ENCODE peak calls at places on chromosomes 12 and 14, in eight cellular contexts. P, J, Y, E, L, A, V and C are unnamed samples.

GRCh38 chr14:35385042-35385839 is 19.3 kb downstream of the NFKBIA start:
- DNase-seq in P (peak; percentile 71), J (no peak), Y (peak; percentile 57), E (no peak), L (peak; percentile 63), A (no peak), V (peak; percentile 90), C (peak; percentile 93)

GRCh38 chr14:94532462-94532861 is 23.2 kb upstream of the SERPINA12 start:
- DNase-seq in P (no peak), J (no peak), Y (no peak), E (no peak), L (no peak), A (peak; percentile 2), V (no peak), C (peak; percentile 36)

GRCh38 chr12:43551971-43552559 is at the start of gene ADAMTS20:
- DNase-seq in P (peak; percentile 98), J (no peak), Y (no peak), E (peak; percentile 95), L (no peak), A (no peak), V (no peak), C (peak; percentile 59)

GRCh38 chr12:75270157-75270556 is 60.0 kb downstream of the CAPS2 start:
- DNase-seq in P (no peak), J (no peak), Y (no peak), E (no peak), L (no peak), A (no peak), V (no peak), C (no peak)

GRCh38 chr12:114949081-114949480 is 265.1 kb upstream of the TBX3 start:
- DNase-seq in P (peak; percentile 27), J (no peak), Y (no peak), E (no peak), L (no peak), A (no peak), V (no peak), C (no peak)

GRCh38 chr12:99455350-99456037 is 192.1 kb upstream of the GARIN6 start:
- DNase-seq in P (peak; percentile 82), J (no peak), Y (no peak), E (peak; percentile 14), L (no peak), A (no peak), V (no peak), C (peak; percentile 52)

GRCh38 chr12:112183141-112183581 is 57.8 kb downstream of the TRAFD1 start:
- DNase-seq in P (no peak), J (no peak), Y (no peak), E (no peak), L (no peak), A (no peak), V (no peak), C (no peak)

GRCh38 chr14:58969951-58970751 is 218.3 kb upstream of the DAAM1 start:
- DNase-seq in P (peak; percentile 79), J (no peak), Y (no peak), E (peak; percentile 64), L (no peak), A (no peak), V (no peak), C (no peak)

GRCh38 chr14:77885363-77885762 is 85.5 kb downstream of the ADCK1 start:
- DNase-seq in P (no peak), J (no peak), Y (no peak), E (no peak), L (no peak), A (no peak), V (no peak), C (no peak)

GRCh38 chr12:94769040-94769420 is 118.7 kb upstream of the TMCC3 start:
- DNase-seq in P (no peak), J (no peak), Y (no peak), E (no peak), L (no peak), A (peak; percentile 29), V (no peak), C (no peak)

GRCh38 chr14:100669011-100669412 is 57.7 kb upstream of the DLK1 start:
- DNase-seq in P (peak; percentile 48), J (no peak), Y (no peak), E (no peak), L (no peak), A (no peak), V (no peak), C (no peak)

GRCh38 chr14:51547260-51547659 is 104.5 kb upstream of the FRMD6 start:
- DNase-seq in P (no peak), J (no peak), Y (no peak), E (no peak), L (no peak), A (no peak), V (peak; percentile 57), C (no peak)

GRCh38 chr12:12488823-12489528 is 73.7 kb downstream of the DUSP16 start:
- DNase-seq in P (no peak), J (no peak), Y (no peak), E (no peak), L (no peak), A (peak; percentile 38), V (no peak), C (no peak)

GRCh38 chr12:18861287-18861858 is 123.5 kb downstream of the CAPZA3 start:
- DNase-seq in P (no peak), J (no peak), Y (no peak), E (no peak), L (no peak), A (peak; percentile 6), V (no peak), C (peak; percentile 62)

GRCh38 chr12:46874642-46875041 is 48.8 kb upstream of the SLC38A4 start:
- DNase-seq in P (no peak), J (no peak), Y (no peak), E (no peak), L (no peak), A (no peak), V (no peak), C (no peak)

GRCh38 chr12:45232771-45233372 is 17.0 kb downstream of the ANO6 start:
- DNase-seq in P (peak; percentile 75), J (no peak), Y (peak; percentile 61), E (peak; percentile 83), L (peak; percentile 27), A (no peak), V (peak; percentile 54), C (peak; percentile 69)

GRCh38 chr14:44795725-44796124 is 166.0 kb downstream of the KLHL28 start:
- DNase-seq in P (no peak), J (no peak), Y (no peak), E (peak; percentile 15), L (no peak), A (no peak), V (no peak), C (no peak)

GRCh38 chr12:58066296-58066695 is 124.9 kb downstream of the ATP23 start:
- DNase-seq in P (no peak), J (no peak), Y (no peak), E (no peak), L (no peak), A (no peak), V (no peak), C (no peak)

DNA sequence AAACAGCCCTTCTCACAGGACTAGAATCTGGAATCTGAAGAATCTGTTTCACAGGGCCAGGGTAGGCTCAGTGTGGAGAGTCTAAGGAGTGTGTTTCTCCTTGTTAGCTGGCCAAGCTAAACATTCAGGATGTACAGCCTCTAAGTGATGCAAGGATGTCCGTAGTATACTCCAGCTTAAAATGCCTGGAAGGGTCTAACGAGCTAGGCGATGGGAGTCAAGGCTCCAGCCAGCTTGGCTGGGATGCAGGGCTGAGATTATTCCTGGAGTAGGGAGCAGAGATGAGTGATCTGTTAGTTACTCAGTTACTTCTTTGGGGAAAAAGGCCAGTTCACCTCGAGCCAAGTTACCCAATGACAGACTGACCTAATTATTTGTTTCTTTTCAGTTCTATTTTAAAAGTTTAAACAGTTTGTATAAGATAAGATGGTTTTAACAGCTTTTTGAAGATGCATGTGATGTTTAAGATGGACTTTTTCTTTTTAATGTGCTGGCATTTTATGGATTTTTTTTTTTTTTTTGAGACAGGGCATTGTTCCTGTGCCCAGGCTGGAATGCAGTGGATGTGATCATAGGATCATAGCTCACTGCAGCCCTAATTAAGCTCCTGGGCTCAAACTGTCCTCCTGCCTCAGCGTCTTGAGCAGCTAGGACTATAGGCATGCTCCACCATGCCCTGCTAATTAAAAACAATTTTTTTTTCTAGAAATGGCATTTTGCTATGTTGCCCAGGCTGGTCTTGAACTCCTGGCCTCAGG is 41.1 kb downstream of the SYNE2 start:
- DNase-seq in P (no peak), J (no peak), Y (peak; percentile 46), E (peak; percentile 52), L (peak; percentile 29), A (no peak), V (peak; percentile 77), C (no peak)
- H3K4me1 ChIP-seq in P (no peaks in the 10 kb centered on the region), J (peaks cover 65% of the 10 kb centered on the region), Y (peaks cover 20% of the 10 kb centered on the region), E (peaks cover 28% of the 10 kb centered on the region), L (peaks cover 78% of the 10 kb centered on the region), A (peaks cover 7% of the 10 kb centered on the region), V (no peaks in the 10 kb centered on the region), C (peaks cover 24% of the 10 kb centered on the region)

GRCh38 chr12:54015210-54015931 is 6.6 kb downstream of the HOXC8 start:
- DNase-seq in P (no peak), J (no peak), Y (no peak), E (no peak), L (no peak), A (no peak), V (no peak), C (no peak)
- H3K27me3 ChIP-seq in P (peaks cover 100% of the 10 kb centered on the region), J (peaks cover 25% of the 10 kb centered on the region), Y (peaks cover 11% of the 10 kb centered on the region), E (peaks cover 100% of the 10 kb centered on the region), L (peaks cover 98% of the 10 kb centered on the region), A (peaks cover 55% of the 10 kb centered on the region), V (no peaks in the 10 kb centered on the region), C (no peaks in the 10 kb centered on the region)

DNA sequence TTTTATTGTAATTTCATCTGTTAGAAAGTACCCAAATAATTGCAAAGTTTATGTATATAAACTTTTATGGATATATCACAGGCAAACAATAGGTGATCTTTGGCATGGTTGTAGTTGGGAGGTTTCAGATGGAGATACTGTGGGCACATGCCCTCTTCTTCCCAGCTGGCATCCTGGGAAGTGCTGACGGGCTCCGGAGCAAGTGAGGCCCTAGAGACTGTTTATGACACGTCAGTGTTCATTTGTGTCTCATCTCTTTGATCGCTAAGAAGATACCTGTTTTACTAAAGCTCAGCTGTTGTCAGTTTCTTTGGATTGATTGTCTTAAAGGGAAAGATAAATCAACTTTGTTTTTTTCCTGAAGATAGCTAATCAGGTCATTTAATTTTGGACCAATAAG is 287.6 kb downstream of the FBXL14 start:
- DNase-seq in P (no peak), J (no peak), Y (no peak), E (no peak), L (no peak), A (no peak), V (no peak), C (no peak)
- H3K4me1 ChIP-seq in P (peaks cover 4% of the 10 kb centered on the region), J (no peaks in the 10 kb centered on the region), Y (peaks cover 2% of the 10 kb centered on the region), E (no peaks in the 10 kb centered on the region), L (peaks cover 38% of the 10 kb centered on the region), A (no peaks in the 10 kb centered on the region), V (peaks cover 5% of the 10 kb centered on the region), C (peaks cover 6% of the 10 kb centered on the region)

DNA sequence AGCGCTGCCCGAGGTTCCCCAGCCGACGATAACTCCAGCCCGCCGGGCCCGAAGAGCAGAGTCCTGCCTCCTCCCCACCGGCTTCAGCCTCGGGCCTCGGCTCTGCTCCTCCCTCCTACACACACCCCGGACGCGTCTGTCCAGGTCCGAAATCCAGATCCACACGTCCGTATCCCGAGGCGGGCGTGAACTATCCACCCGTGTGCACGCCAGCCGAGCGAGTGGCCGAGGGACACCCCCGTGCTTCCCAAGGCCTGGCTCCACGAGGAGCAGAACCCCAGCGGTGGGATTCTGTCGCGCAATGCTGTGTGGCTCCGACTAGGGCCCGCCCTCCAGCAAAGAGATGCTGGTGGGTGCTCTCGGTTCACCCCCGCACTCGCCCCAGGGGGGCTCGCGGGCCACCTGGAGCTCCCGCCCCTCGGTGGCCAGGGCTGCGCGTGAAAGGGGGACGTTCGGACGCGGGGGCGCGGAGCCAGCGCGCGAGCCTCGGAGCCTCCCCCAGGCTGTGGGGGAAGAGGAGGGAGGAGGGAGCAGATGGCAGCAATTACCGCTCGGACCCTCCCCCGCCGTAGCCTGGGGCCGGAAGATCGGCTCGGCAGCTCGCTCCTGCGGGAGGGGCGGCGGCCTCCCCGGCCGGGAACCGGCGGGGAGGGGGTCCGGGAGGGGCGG is 18.9 kb upstream of the ANKRD33 start:
- DNase-seq in P (peak; percentile 80), J (no peak), Y (no peak), E (peak; percentile 65), L (no peak), A (no peak), V (peak; percentile 53), C (no peak)
- H3K27me3 ChIP-seq in P (peaks cover 65% of the 10 kb centered on the region), J (no peaks in the 10 kb centered on the region), Y (no peaks in the 10 kb centered on the region), E (peaks cover 49% of the 10 kb centered on the region), L (peaks cover 39% of the 10 kb centered on the region), A (peaks cover 11% of the 10 kb centered on the region), V (peaks cover 12% of the 10 kb centered on the region), C (no peaks in the 10 kb centered on the region)